ENCODE peak calls at places on chromosomes 11 and 22, in five cellular contexts. B is sigmoid colon, A is endodermal cell, S is GM20000, K is adrenal gland. Y is an unnamed sample.

GRCh38 chr11:122910775-122911174 is 28.2 kb downstream of the JHY start:
- DNase-seq in B (no peak), A (no peak), S (no peak), K (no peak), Y (peak)

GRCh38 chr11:76798656-76799055 is 15.5 kb downstream of the TSKU start:
- DNase-seq in B (peak), S (no peak), A (no peak), K (peak), Y (no peak)

GRCh38 chr22:34814260-34814659 is 251.7 kb upstream of the ISX start:
- DNase-seq in K (no peak), A (no peak), S (no peak), B (no peak), Y (no peak)

GRCh38 chr11:108960498-108960897 is 295.6 kb downstream of the DDX10 start:
- DNase-seq in A (peak), B (no peak), S (no peak), K (no peak), Y (no peak)

GRCh38 chr22:25125693-25126357 is 73.8 kb upstream of the CRYBB3 start:
- DNase-seq in S (no peak), A (no peak), B (no peak), K (no peak), Y (no peak)

GRCh38 chr11:31817054-31817620 is 6.0 kb upstream of the PAX6 start:
- DNase-seq in A (peak), B (peak), K (no peak), S (peak), Y (no peak)

GRCh38 chr11:72812604-72812967 is 1.6 kb upstream of the ATG16L2 start:
- DNase-seq in A (peak), S (no peak), B (no peak), K (no peak), Y (no peak)

GRCh38 chr11:3014314-3014938 is 22.3 kb upstream of the NAP1L4 start:
- DNase-seq in B (no peak), S (no peak), K (no peak), A (no peak), Y (peak)

GRCh38 chr11:109926941-109927340 is 166.3 kb upstream of the ZC3H12C start:
- DNase-seq in B (no peak), A (no peak), S (no peak), K (no peak), Y (no peak)

GRCh38 chr11:84398017-84398626 is 1112.0 kb upstream of the CCDC90B start:
- DNase-seq in B (no peak), A (peak), K (peak), S (peak), Y (no peak)

GRCh38 chr11:122220321-122220720 is 104.3 kb upstream of the BLID start:
- DNase-seq in A (no peak), K (no peak), S (no peak), B (no peak), Y (no peak)

GRCh38 chr11:36609383-36609782 is 11.3 kb upstream of the RAG2 start:
- DNase-seq in B (no peak), S (no peak), A (no peak), K (no peak), Y (no peak)

GRCh38 chr22:24961217-24961844 is 8.8 kb downstream of the KIAA1671 start:
- DNase-seq in A (no peak), S (no peak), B (no peak), K (peak), Y (no peak)

GRCh38 chr11:68313574-68314202 is 1.3 kb downstream of the LRP5 start:
- DNase-seq in K (no peak), B (no peak), S (no peak), A (no peak), Y (no peak)

GRCh38 chr11:316031-316701 is 2.3 kb downstream of the IFITM1 start:
- DNase-seq in B (peak), S (no peak), A (no peak), K (no peak), Y (peak)

GRCh38 chr11:73216466-73216865 is 1.6 kb upstream of the P2RY2 start:
- DNase-seq in B (no peak), S (no peak), A (no peak), K (no peak), Y (no peak)

GRCh38 chr11:35003658-35004057 is 87.2 kb downstream of the PDHX start:
- DNase-seq in B (no peak), K (no peak), A (no peak), S (no peak), Y (no peak)

GRCh38 chr22:42959472-42960145 is 55.3 kb downstream of the PACSIN2 start:
- DNase-seq in A (peak), K (peak), S (no peak), B (peak), Y (no peak)

GRCh38 chr11:73582636-73583035 is 15.3 kb downstream of the FAM168A start:
- DNase-seq in S (no peak), B (no peak), K (no peak), A (no peak), Y (no peak)

GRCh38 chr11:81725691-81726090 is 1008.0 kb downstream of the FAM181B start:
- DNase-seq in S (no peak), K (no peak), A (no peak), B (no peak), Y (no peak)

GRCh38 chr22:35887296-35887875 is 141.2 kb downstream of the RBFOX2 start:
- DNase-seq in B (no peak), A (no peak), S (no peak), K (no peak), Y (no peak)

GRCh38 chr11:19344661-19345518 is 104.1 kb upstream of the E2F8 start:
- DNase-seq in K (peak), S (peak), B (peak), A (peak), Y (no peak)

GRCh38 chr22:40685406-40685805 is 6.1 kb downstream of the MCHR1 start:
- DNase-seq in S (no peak), K (no peak), B (no peak), A (no peak), Y (peak)

GRCh38 chr11:84543367-84544159 is 1083.6 kb downstream of the DLG2 start:
- DNase-seq in A (peak), B (no peak), S (no peak), K (no peak), Y (no peak)

GRCh38 chr11:94325681-94326080 is 21.3 kb downstream of the IZUMO1R start:
- DNase-seq in A (peak), B (no peak), S (peak), K (no peak), Y (peak)

GRCh38 chr11:9028591-9028990 is 24.8 kb upstream of the NRIP3 start:
- DNase-seq in K (no peak), A (no peak), S (no peak), B (no peak), Y (no peak)

GRCh38 chr22:49046546-49047305 is 780.9 kb downstream of the BRD1 start:
- DNase-seq in B (no peak), K (peak), A (peak), S (peak), Y (peak)

GRCh38 chr11:42770444-42771065 is 541.2 kb upstream of the API5 start:
- DNase-seq in S (peak), K (peak), B (no peak), A (peak), Y (peak)

GRCh38 chr11:65436412-65437032 is 13.9 kb downstream of the NEAT1 start:
- DNase-seq in B (peak), S (no peak), K (peak), A (no peak), Y (peak)

GRCh38 chr11:111688028-111688427 is 78.2 kb downstream of the PPP2R1B start:
- DNase-seq in S (no peak), B (no peak), A (no peak), K (peak), Y (no peak)

GRCh38 chr22:42863349-42863911 is 6.4 kb upstream of the ARFGAP3 start:
- DNase-seq in A (no peak), S (peak), K (no peak), B (no peak), Y (peak)

GRCh38 chr11:110379936-110380335 is 49.8 kb upstream of the FDX1 start:
- DNase-seq in B (no peak), S (no peak), A (no peak), K (no peak), Y (no peak)

GRCh38 chr11:103596323-103596722 is 440.1 kb upstream of the DDI1 start:
- DNase-seq in B (no peak), S (no peak), A (no peak), K (no peak), Y (no peak)

GRCh38 chr11:72937439-72937838 is 123.2 kb downstream of the ATG16L2 start:
- DNase-seq in K (no peak), B (no peak), A (no peak), S (no peak), Y (no peak)

GRCh38 chr11:111793863-111794262 is 27.7 kb upstream of the PPP2R1B start:
- DNase-seq in A (no peak), K (peak), B (no peak), S (no peak), Y (no peak)

GRCh38 chr22:36565686-36566085 is 36.7 kb upstream of the EIF3D start:
- DNase-seq in S (no peak), A (no peak), B (no peak), K (no peak), Y (no peak)

GRCh38 chr11:8826145-8826786 is 84.7 kb upstream of the AKIP1 start:
- DNase-seq in B (peak), A (peak), S (no peak), K (peak), Y (no peak)

GRCh38 chr11:45848654-45849081 is 1.4 kb downstream of the CRY2 start:
- DNase-seq in B (no peak), S (no peak), K (peak), A (no peak), Y (no peak)

GRCh38 chr11:45850446-45850845 is 3.2 kb downstream of the CRY2 start:
- DNase-seq in A (no peak), K (peak), S (no peak), B (no peak), Y (no peak)

GRCh38 chr11:45846174-45846675 is 1.1 kb upstream of the CRY2 start:
- DNase-seq in K (peak), A (no peak), S (no peak), B (no peak), Y (no peak)

GRCh38 chr11:45846974-45847907 is at the start of gene CRY2:
- DNase-seq in B (peak), S (peak), K (peak), A (peak), Y (peak)

DNA sequence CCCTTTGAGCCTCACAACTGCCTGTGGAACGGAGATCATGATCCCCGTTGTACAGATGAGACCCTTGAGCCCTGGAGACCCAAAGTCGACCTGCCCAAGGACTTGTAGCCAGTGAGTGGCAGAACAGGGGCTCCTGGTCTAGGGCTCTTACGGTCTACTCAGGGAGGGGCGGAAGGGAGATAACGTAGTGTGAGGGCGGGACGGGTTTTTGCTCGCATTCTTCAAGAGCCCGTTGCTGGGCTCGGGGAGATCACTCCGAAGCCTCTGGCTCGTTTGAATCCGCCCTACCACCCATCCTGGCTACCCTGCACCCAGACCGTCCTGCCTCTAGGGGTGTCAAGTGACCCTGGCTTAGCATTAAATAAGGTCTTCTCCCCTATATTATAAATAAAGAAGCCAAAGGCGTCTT is 637 bp downstream of the CRY2 start:
- DNase-seq in B (peak), K (peak), A (peak), S (peak), Y (peak)
- TF ChIP-seq CTCF in B (no peak), K (no peak), A (peak), S (no peak), Y (no peak)

GRCh38 chr11:128547946-128548654 is 39.3 kb downstream of the ETS1 start:
- DNase-seq in B (no peak), A (no peak), K (no peak), S (no peak), Y (no peak)

GRCh38 chr11:128550967-128551522 is 36.3 kb downstream of the ETS1 start:
- DNase-seq in B (peak), K (no peak), S (no peak), A (no peak), Y (peak)

GRCh38 chr11:128549256-128549944 is 38.0 kb downstream of the ETS1 start:
- DNase-seq in A (peak), K (peak), B (peak), S (no peak), Y (no peak)

GRCh38 chr11:128550261-128550821 is 37.0 kb downstream of the ETS1 start:
- DNase-seq in S (no peak), B (no peak), K (no peak), A (no peak), Y (peak)

DNA sequence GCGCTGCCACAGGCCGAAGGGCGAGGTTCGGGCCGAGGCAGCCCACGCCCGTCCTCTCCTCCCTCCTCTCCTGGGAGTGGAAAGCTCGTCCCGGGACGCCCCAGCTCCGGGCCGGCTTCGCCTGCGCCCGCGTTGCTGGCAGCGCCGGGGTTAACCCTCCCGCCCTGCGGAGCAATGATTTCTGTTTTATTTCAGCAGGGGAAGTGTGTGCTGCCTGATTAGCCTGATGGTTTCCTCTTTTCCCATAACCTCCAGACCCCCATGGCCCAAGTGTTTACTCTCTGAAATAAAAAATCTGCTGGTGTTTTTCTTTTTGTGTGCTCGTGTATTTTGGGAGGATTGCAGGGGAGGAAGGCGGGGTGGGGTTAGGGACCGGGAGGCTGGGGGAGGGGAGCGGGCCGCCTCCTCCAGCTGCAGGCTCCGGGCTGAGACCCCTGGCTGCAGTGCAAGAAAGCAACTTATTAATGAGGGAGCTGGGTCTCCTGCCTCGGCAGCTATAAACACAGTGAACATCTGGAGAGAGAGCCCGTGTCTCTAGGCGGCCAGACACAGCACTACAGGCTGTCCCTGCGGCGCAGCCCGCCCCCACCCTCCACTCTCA is 38.6 kb downstream of the ETS1 start:
- DNase-seq in B (peak), S (peak), A (peak), K (peak), Y (peak)
- TF ChIP-seq CTCF in B (no peak), S (no peak), A (peak), K (peak), Y (no peak)

GRCh38 chr22:47994899-47995573 is 1232.6 kb downstream of the TBC1D22A start:
- DNase-seq in B (no peak), K (no peak), S (no peak), A (no peak), Y (no peak)
- TF ChIP-seq CTCF in B (no peak), K (no peak), S (no peak), A (no peak), Y (no peak)

DNA sequence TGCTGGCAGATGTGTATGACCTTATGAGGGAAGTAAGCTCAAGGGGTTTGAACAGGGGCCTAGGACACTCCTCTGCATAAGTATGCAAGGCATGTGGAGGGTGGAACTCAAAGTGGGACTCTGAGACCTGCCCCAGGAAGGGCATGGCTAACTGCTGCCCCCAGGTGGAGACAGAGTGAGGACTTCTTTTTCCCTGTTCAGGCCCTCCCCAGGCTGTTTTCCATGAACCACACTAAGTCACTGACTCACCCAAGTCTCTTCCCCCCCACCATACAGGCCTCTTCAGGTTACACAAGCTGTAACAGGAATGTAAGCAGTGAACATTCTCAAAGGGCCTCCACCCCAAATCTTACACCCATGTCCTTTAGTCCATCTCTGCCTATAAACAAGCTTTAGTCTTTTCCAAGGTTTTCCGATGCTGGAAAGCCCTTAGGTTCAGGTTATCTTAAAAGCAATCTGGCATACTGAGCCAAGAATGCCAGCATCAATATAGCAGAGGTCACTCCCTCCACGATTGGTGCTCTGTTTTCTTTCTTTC is 13.1 kb downstream of the EEF1G start:
- DNase-seq in K (peak), B (peak), A (peak), S (peak), Y (peak)
- TF ChIP-seq CTCF in K (peak), B (peak), A (peak), S (peak), Y (peak)

Y was measured in activated CD8-positive, alpha-beta T cell treated with anti-CD3 and anti-CD28 coated beads for 36 hours.